ENCODE peak calls at places on chromosomes 6 and 20, in ten cellular contexts. One of them, this sample, is unnamed.

GRCh38 chr6:166382500-166382932 is 224 bp downstream of the MPC1 start:
- DNase-seq in amygdala: no peak
- DNase-seq in WTC11: no peak
- DNase-seq in hepatocyte: no peak
- DNase-seq in activated CD8-positive, alpha-beta memory T cell treated with anti-CD3 and anti-CD28 coated beads for 48 hours: no peak
- DNase-seq in PC-3: no peak
- DNase-seq in naive B cell: no peak
- DNase-seq in heart right ventricle: no peak
- DNase-seq in ureter: peak
- DNase-seq in dermis blood vessel endothelial cell: no peak
- DNase-seq in this sample: no peak

GRCh38 chr6:155985660-155986138 is 530.1 kb upstream of the NOX3 start:
- DNase-seq in amygdala: no peak
- DNase-seq in WTC11: no peak
- DNase-seq in hepatocyte: peak
- DNase-seq in activated CD8-positive, alpha-beta memory T cell treated with anti-CD3 and anti-CD28 coated beads for 48 hours: no peak
- DNase-seq in PC-3: no peak
- DNase-seq in naive B cell: no peak
- DNase-seq in heart right ventricle: peak
- DNase-seq in ureter: no peak
- DNase-seq in dermis blood vessel endothelial cell: no peak
- DNase-seq in this sample: no peak

GRCh38 chr6:25469797-25470388 is 182.1 kb upstream of the SCGN start:
- DNase-seq in amygdala: no peak
- DNase-seq in WTC11: no peak
- DNase-seq in hepatocyte: no peak
- DNase-seq in activated CD8-positive, alpha-beta memory T cell treated with anti-CD3 and anti-CD28 coated beads for 48 hours: no peak
- DNase-seq in PC-3: no peak
- DNase-seq in naive B cell: no peak
- DNase-seq in heart right ventricle: no peak
- DNase-seq in ureter: no peak
- DNase-seq in dermis blood vessel endothelial cell: no peak
- DNase-seq in this sample: no peak

GRCh38 chr6:54697423-54697822 is 149.1 kb upstream of the FAM83B start:
- DNase-seq in amygdala: no peak
- DNase-seq in WTC11: no peak
- DNase-seq in hepatocyte: no peak
- DNase-seq in activated CD8-positive, alpha-beta memory T cell treated with anti-CD3 and anti-CD28 coated beads for 48 hours: no peak
- DNase-seq in PC-3: peak
- DNase-seq in naive B cell: no peak
- DNase-seq in heart right ventricle: no peak
- DNase-seq in ureter: no peak
- DNase-seq in dermis blood vessel endothelial cell: no peak
- DNase-seq in this sample: no peak

GRCh38 chr6:136129365-136129764 is 120.7 kb downstream of the MTFR2 start:
- DNase-seq in amygdala: no peak
- DNase-seq in WTC11: no peak
- DNase-seq in hepatocyte: no peak
- DNase-seq in activated CD8-positive, alpha-beta memory T cell treated with anti-CD3 and anti-CD28 coated beads for 48 hours: no peak
- DNase-seq in PC-3: no peak
- DNase-seq in naive B cell: no peak
- DNase-seq in heart right ventricle: peak
- DNase-seq in ureter: no peak
- DNase-seq in dermis blood vessel endothelial cell: no peak
- DNase-seq in this sample: no peak

GRCh38 chr6:147906361-147906760 is 397.9 kb downstream of the SAMD5 start:
- DNase-seq in amygdala: no peak
- DNase-seq in WTC11: no peak
- DNase-seq in hepatocyte: no peak
- DNase-seq in activated CD8-positive, alpha-beta memory T cell treated with anti-CD3 and anti-CD28 coated beads for 48 hours: no peak
- DNase-seq in PC-3: peak
- DNase-seq in naive B cell: no peak
- DNase-seq in heart right ventricle: no peak
- DNase-seq in ureter: no peak
- DNase-seq in dermis blood vessel endothelial cell: no peak
- DNase-seq in this sample: no peak

GRCh38 chr20:34042286-34042685 is 48.6 kb downstream of the RALY start:
- DNase-seq in amygdala: no peak
- DNase-seq in WTC11: no peak
- DNase-seq in hepatocyte: no peak
- DNase-seq in activated CD8-positive, alpha-beta memory T cell treated with anti-CD3 and anti-CD28 coated beads for 48 hours: no peak
- DNase-seq in PC-3: no peak
- DNase-seq in naive B cell: no peak
- DNase-seq in heart right ventricle: peak
- DNase-seq in ureter: no peak
- DNase-seq in dermis blood vessel endothelial cell: no peak
- DNase-seq in this sample: no peak

GRCh38 chr20:48656661-48657211 is 171.1 kb downstream of the PREX1 start:
- DNase-seq in amygdala: peak
- DNase-seq in WTC11: peak
- DNase-seq in hepatocyte: no peak
- DNase-seq in activated CD8-positive, alpha-beta memory T cell treated with anti-CD3 and anti-CD28 coated beads for 48 hours: no peak
- DNase-seq in PC-3: peak
- DNase-seq in naive B cell: no peak
- DNase-seq in heart right ventricle: no peak
- DNase-seq in ureter: no peak
- DNase-seq in dermis blood vessel endothelial cell: peak
- DNase-seq in this sample: no peak

GRCh38 chr6:143222310-143222709 is 161.6 kb downstream of the AIG1 start:
- DNase-seq in amygdala: no peak
- DNase-seq in WTC11: no peak
- DNase-seq in hepatocyte: no peak
- DNase-seq in activated CD8-positive, alpha-beta memory T cell treated with anti-CD3 and anti-CD28 coated beads for 48 hours: no peak
- DNase-seq in PC-3: no peak
- DNase-seq in naive B cell: no peak
- DNase-seq in heart right ventricle: no peak
- DNase-seq in ureter: no peak
- DNase-seq in dermis blood vessel endothelial cell: no peak
- DNase-seq in this sample: no peak

This sample was measured in GM12864.